ENCODE peak calls at places on chromosomes 13 and 19, in seven cellular contexts. R, X, C, G, U, K and T are unnamed samples.

GRCh38 chr19:44452367-44452766 is 4.1 kb upstream of the ZNF229 start:
- DNase-seq in R (no peak), X (no peak), C (no peak), G (no peak), U (no peak), K (no peak), T (no peak)

GRCh38 chr19:17749912-17750317 is 1.4 kb upstream of the FCHO1 start:
- DNase-seq in R (no peak), X (no peak), C (no peak), G (no peak), U (no peak), K (no peak), T (no peak)

GRCh38 chr13:79451500-79451962 is 29.4 kb upstream of the NDFIP2 start:
- DNase-seq in R (peak; percentile 68), X (peak; percentile 89), C (peak; percentile 77), G (peak; percentile 79), U (no peak), K (peak; percentile 89), T (no peak)

GRCh38 chr13:27264181-27264580 is 6.4 kb upstream of the RASL11A start:
- DNase-seq in R (no peak), X (no peak), C (no peak), G (no peak), U (no peak), K (peak; percentile 74), T (peak; percentile 33)

GRCh38 chr19:9151367-9151766 is 11.2 kb downstream of the ZNF317 start:
- DNase-seq in R (no peak), X (no peak), C (no peak), G (no peak), U (no peak), K (no peak), T (no peak)

GRCh38 chr19:29233591-29233990 is 20.6 kb upstream of the UQCRFS1 start:
- DNase-seq in R (no peak), X (no peak), C (no peak), G (no peak), U (no peak), K (no peak), T (no peak)

GRCh38 chr13:111370570-111371150 is 50.2 kb downstream of the TEX29 start:
- DNase-seq in R (no peak), X (no peak), C (no peak), G (no peak), U (no peak), K (no peak), T (no peak)

GRCh38 chr19:49081273-49081672 is 4.0 kb upstream of the SNRNP70 start:
- DNase-seq in R (no peak), X (no peak), C (no peak), G (no peak), U (no peak), K (no peak), T (no peak)

GRCh38 chr13:75724742-75725504 is 88.8 kb downstream of the LMO7 start:
- DNase-seq in R (no peak), X (peak; percentile 61), C (no peak), G (no peak), U (no peak), K (no peak), T (no peak)

GRCh38 chr19:8988204-8988603 is 22.0 kb downstream of the MUC16 start:
- DNase-seq in R (peak; percentile 0), X (no peak), C (no peak), G (no peak), U (no peak), K (no peak), T (no peak)

GRCh38 chr13:98977568-98978270 is at the start of gene DOCK9:
- DNase-seq in R (no peak), X (no peak), C (no peak), G (no peak), U (peak; percentile 77), K (peak; percentile 81), T (peak; percentile 73)

GRCh38 chr19:615619-616018 is 17.7 kb downstream of the POLRMT start:
- DNase-seq in R (no peak), X (peak; percentile 7), C (no peak), G (no peak), U (no peak), K (peak; percentile 27), T (no peak)

GRCh38 chr13:48660356-48661076 is 6.8 kb downstream of the CYSLTR2 start:
- DNase-seq in R (no peak), X (no peak), C (no peak), G (peak; percentile 68), U (no peak), K (no peak), T (no peak)

GRCh38 chr19:13723206-13723605 is 41.1 kb upstream of the MRI1 start:
- DNase-seq in R (no peak), X (peak; percentile 36), C (no peak), G (no peak), U (no peak), K (peak; percentile 38), T (no peak)

GRCh38 chr13:98880673-98881072 is 97.2 kb downstream of the DOCK9 start:
- DNase-seq in R (no peak), X (no peak), C (no peak), G (no peak), U (no peak), K (no peak), T (no peak)

GRCh38 chr19:35404879-35405622 is 34.2 kb downstream of the GPR42 start:
- DNase-seq in R (no peak), X (peak; percentile 94), C (peak; percentile 33), G (no peak), U (no peak), K (peak; percentile 96), T (no peak)

GRCh38 chr13:97295279-97296182 is 73.4 kb downstream of the MBNL2 start:
- DNase-seq in R (no peak), X (peak; percentile 95), C (no peak), G (no peak), U (no peak), K (peak; percentile 55), T (no peak)

GRCh38 chr19:58007285-58007684 is 4.7 kb upstream of the ZNF606 start:
- DNase-seq in R (no peak), X (no peak), C (no peak), G (no peak), U (no peak), K (no peak), T (no peak)

GRCh38 chr13:73039201-73040108 is 19.4 kb upstream of the KLF5 start:
- DNase-seq in R (no peak), X (no peak), C (no peak), G (no peak), U (no peak), K (peak; percentile 12), T (no peak)

GRCh38 chr19:31260171-31260933 is 88.9 kb downstream of the TSHZ3 start:
- DNase-seq in R (no peak), X (no peak), C (no peak), G (no peak), U (no peak), K (no peak), T (no peak)

GRCh38 chr13:40629678-40630384 is 36.6 kb downstream of the FOXO1 start:
- DNase-seq in R (no peak), X (no peak), C (no peak), G (no peak), U (no peak), K (no peak), T (no peak)

GRCh38 chr19:33840382-33840781 is 43.7 kb downstream of the KCTD15 start:
- DNase-seq in R (no peak), X (no peak), C (no peak), G (no peak), U (no peak), K (no peak), T (no peak)

GRCh38 chr19:15249912-15250634 is 17.8 kb upstream of the EPHX3 start:
- DNase-seq in R (no peak), X (peak; percentile 66), C (no peak), G (no peak), U (peak; percentile 65), K (peak; percentile 94), T (peak; percentile 79)

GRCh38 chr13:49371943-49372636 is 71.8 kb downstream of the CAB39L start:
- DNase-seq in R (no peak), X (no peak), C (no peak), G (no peak), U (no peak), K (no peak), T (no peak)

GRCh38 chr19:19405919-19406877 is 723 bp downstream of the GATAD2A start:
- DNase-seq in R (peak; percentile 42), X (no peak), C (no peak), G (no peak), U (peak; percentile 59), K (peak; percentile 50), T (peak; percentile 58)

GRCh38 chr13:97212540-97213146 is 9.5 kb upstream of the MBNL2 start:
- DNase-seq in R (no peak), X (peak; percentile 38), C (no peak), G (no peak), U (no peak), K (peak; percentile 62), T (no peak)

GRCh38 chr13:63979951-63980350 is 2564.3 kb upstream of the PCDH20 start:
- DNase-seq in R (no peak), X (no peak), C (no peak), G (no peak), U (no peak), K (no peak), T (no peak)